ENCODE peak calls at places on chromosomes 13 and 19, in six cellular contexts. B is BE2C; F is fibroblast of lung; I is CD8-positive, alpha-beta memory T cell; U is breast epithelium; M is tibial artery. Z is an unnamed sample. For H3K27me3 and H3K4me1, the result is how much of the 10 kb centered on the place peaks cover.

GRCh38 chr13:30984620-30985019 is 52.2 kb downstream of the TEX26 start:
- DNase-seq in B (no peak), I (no peak), F (no peak), U (no peak), M (no peak), Z (no peak)

GRCh38 chr13:33110713-33111413 is 94.6 kb downstream of the KL start:
- DNase-seq in U (peak), I (no peak), M (peak), F (peak), B (no peak), Z (no peak)

GRCh38 chr19:39731685-39732084 is 6.1 kb downstream of the CLC start:
- DNase-seq in F (no peak), U (no peak), M (no peak), I (no peak), B (no peak), Z (no peak)

GRCh38 chr13:73138276-73138950 is 79.6 kb downstream of the KLF5 start:
- DNase-seq in M (no peak), U (no peak), F (peak), B (no peak), I (no peak), Z (no peak)

GRCh38 chr19:19550454-19550842 is 12.4 kb downstream of the CILP2 start:
- DNase-seq in U (no peak), I (no peak), B (peak), M (peak), F (peak), Z (no peak)

GRCh38 chr13:98293570-98294142 is 116.6 kb upstream of the RNF113B start:
- DNase-seq in U (no peak), I (no peak), F (peak), B (no peak), M (no peak), Z (no peak)

GRCh38 chr13:45276887-45277286 is 64.1 kb downstream of the TPT1 start:
- DNase-seq in M (no peak), I (no peak), F (no peak), B (no peak), U (no peak), Z (no peak)

GRCh38 chr13:50144473-50145160 is 129.4 kb downstream of the KCNRG start:
- DNase-seq in I (no peak), F (no peak), M (no peak), B (no peak), U (no peak), Z (no peak)

GRCh38 chr19:39409207-39409885 is 2.7 kb downstream of the ZFP36 start:
- DNase-seq in I (peak), M (peak), F (peak), B (peak), U (peak), Z (peak)

GRCh38 chr19:51119089-51119488 is 5.6 kb upstream of the SIGLEC9 start:
- DNase-seq in I (no peak), M (no peak), F (no peak), U (no peak), B (no peak), Z (no peak)

GRCh38 chr13:101579291-101579802 is 126.9 kb downstream of the ITGBL1 start:
- DNase-seq in I (no peak), F (peak), B (no peak), M (no peak), U (no peak), Z (no peak)

GRCh38 chr19:44452367-44452766 is 4.1 kb upstream of the ZNF229 start:
- DNase-seq in F (no peak), M (no peak), B (no peak), I (no peak), U (no peak), Z (no peak)

GRCh38 chr19:57664269-57665127 is 4.2 kb upstream of the ZSCAN4 start:
- DNase-seq in U (no peak), B (peak), M (peak), I (no peak), F (peak), Z (no peak)

GRCh38 chr19:46967578-46968018 is 52.0 kb upstream of the NPAS1 start:
- DNase-seq in I (peak), M (no peak), B (no peak), F (no peak), U (peak), Z (peak)

GRCh38 chr19:45798995-45799517 is 6.4 kb upstream of the DMWD start:
- DNase-seq in F (peak), M (no peak), B (peak), U (no peak), I (peak), Z (peak)

GRCh38 chr13:107099661-107100060 is 531.7 kb upstream of the ARGLU1 start:
- DNase-seq in U (no peak), M (no peak), F (peak), B (no peak), I (no peak), Z (no peak)

GRCh38 chr19:28932446-28932845 is 280.5 kb downstream of the UQCRFS1 start:
- DNase-seq in B (no peak), F (no peak), I (no peak), M (no peak), U (no peak), Z (no peak)

GRCh38 chr19:10961073-10961762 is 388 bp downstream of the SMARCA4 start:
- DNase-seq in F (peak), U (peak), I (no peak), M (no peak), B (peak), Z (peak)

GRCh38 chr13:49132479-49133002 is 87.6 kb upstream of the MLNR start:
- DNase-seq in F (no peak), I (no peak), M (no peak), U (no peak), B (no peak), Z (no peak)

GRCh38 chr19:45265375-45265774 is 14.3 kb downstream of the MARK4 start:
- DNase-seq in I (no peak), M (no peak), F (no peak), B (no peak), U (no peak), Z (no peak)

GRCh38 chr13:20942938-20943518 is 40.5 kb upstream of the XPO4 start:
- DNase-seq in U (no peak), B (no peak), F (no peak), I (no peak), M (no peak), Z (no peak)

GRCh38 chr19:12495002-12495802 is 10.6 kb upstream of the ZNF709 start:
- DNase-seq in U (peak), I (peak), F (peak), B (peak), M (peak), Z (peak)

GRCh38 chr13:20702945-20703784 is at the start of gene IL17D:
- DNase-seq in F (no peak), U (no peak), I (peak), B (peak), M (peak), Z (peak)

GRCh38 chr13:81283561-81283960 is 942.6 kb upstream of the SPRY2 start:
- DNase-seq in M (no peak), B (no peak), U (no peak), F (no peak), I (no peak), Z (no peak)

GRCh38 chr19:9835507-9835949 is 410 bp downstream of the PIN1 start:
- DNase-seq in U (no peak), F (no peak), M (no peak), I (no peak), B (no peak), Z (no peak)

GRCh38 chr13:51364404-51365008 is 25.0 kb downstream of the SERPINE3 start:
- DNase-seq in F (peak), U (no peak), I (no peak), M (no peak), B (no peak), Z (no peak)

GRCh38 chr13:65112123-65113075 is 2117.7 kb downstream of the PCDH9 start:
- DNase-seq in M (no peak), I (no peak), F (peak), B (no peak), U (no peak), Z (no peak)

GRCh38 chr13:22103046-22103445 is 432.2 kb downstream of the FGF9 start:
- DNase-seq in I (no peak), U (no peak), F (no peak), M (no peak), B (no peak), Z (no peak)

GRCh38 chr19:53849237-53849676 is 18.4 kb upstream of the MYADM start:
- DNase-seq in F (peak), B (no peak), U (no peak), M (no peak), I (no peak), Z (no peak)

GRCh38 chr13:33697936-33698335 is 120.0 kb upstream of the RFC3 start:
- DNase-seq in B (no peak), F (no peak), U (no peak), I (no peak), M (no peak), Z (no peak)

GRCh38 chr19:40157059-40157458 is 34.2 kb upstream of the MAP3K10 start:
- DNase-seq in I (no peak), M (no peak), B (no peak), F (no peak), U (no peak), Z (no peak)

GRCh38 chr19:58091251-58091995 is 6.6 kb downstream of the ZSCAN18 start:
- DNase-seq in F (no peak), M (no peak), I (no peak), B (no peak), U (no peak), Z (no peak)

GRCh38 chr19:39968789-39969188 is 2.2 kb upstream of the PSMC4 start:
- DNase-seq in F (no peak), M (no peak), B (no peak), I (no peak), U (no peak), Z (no peak)

GRCh38 chr19:703651-704446 is 4.9 kb upstream of the PALM start:
- DNase-seq in I (peak), M (no peak), F (no peak), U (no peak), B (peak), Z (peak)

GRCh38 chr19:708154-709141 is at the start of gene PALM:
- DNase-seq in U (no peak), I (no peak), B (peak), F (no peak), M (no peak), Z (no peak)

GRCh38 chr19:704447-704741 is 4.3 kb upstream of the PALM start:
- DNase-seq in U (no peak), F (no peak), B (no peak), I (no peak), M (no peak), Z (no peak)

DNA sequence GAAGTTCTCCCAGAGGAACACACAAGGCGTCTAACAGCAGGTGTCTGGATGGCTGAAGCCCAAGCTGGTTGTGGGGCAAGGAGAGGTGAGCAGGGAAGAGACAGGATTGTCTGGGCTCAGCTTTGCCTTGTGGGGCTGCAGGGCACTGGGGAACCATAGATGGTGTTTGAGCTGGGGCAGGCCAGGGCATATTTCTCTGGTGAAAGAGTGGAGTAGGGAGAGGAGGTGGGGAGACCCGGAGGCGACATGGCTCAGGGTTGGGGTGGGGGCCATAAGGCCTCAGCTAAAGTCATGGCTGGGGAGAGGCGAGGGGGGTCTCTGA is 5.4 kb upstream of the PALM start:
- DNase-seq in U (no peak), B (no peak), F (no peak), I (no peak), M (no peak), Z (no peak)
- H3K4me3 ChIP-seq in U (peak), B (no peak), F (no peak), I (no peak), M (no peak), Z (no peak)

GRCh38 chr19:41621654-41622053 is 5.2 kb downstream of the CEACAM4 start:
- DNase-seq in M (no peak), B (no peak), I (peak), U (no peak), F (no peak), Z (no peak)
- H3K27me3 ChIP-seq in M (under half), B (under half), I (under half), U (under half), F (under half), Z (under half)

GRCh38 chr19:18494267-18494607 is 27.6 kb downstream of the ELL start:
- DNase-seq in M (no peak), B (no peak), F (peak), I (no peak), U (no peak), Z (no peak)

GRCh38 chr19:18495204-18495911 is 26.5 kb downstream of the ELL start:
- DNase-seq in F (no peak), M (no peak), B (no peak), I (peak), U (no peak), Z (no peak)

GRCh38 chr19:18493440-18494266 is 28.2 kb downstream of the ELL start:
- DNase-seq in B (no peak), I (no peak), M (no peak), F (no peak), U (no peak), Z (no peak)

GRCh38 chr19:18496980-18497256 is 25.0 kb downstream of the ELL start:
- DNase-seq in U (no peak), I (no peak), M (no peak), B (no peak), F (no peak), Z (no peak)

DNA sequence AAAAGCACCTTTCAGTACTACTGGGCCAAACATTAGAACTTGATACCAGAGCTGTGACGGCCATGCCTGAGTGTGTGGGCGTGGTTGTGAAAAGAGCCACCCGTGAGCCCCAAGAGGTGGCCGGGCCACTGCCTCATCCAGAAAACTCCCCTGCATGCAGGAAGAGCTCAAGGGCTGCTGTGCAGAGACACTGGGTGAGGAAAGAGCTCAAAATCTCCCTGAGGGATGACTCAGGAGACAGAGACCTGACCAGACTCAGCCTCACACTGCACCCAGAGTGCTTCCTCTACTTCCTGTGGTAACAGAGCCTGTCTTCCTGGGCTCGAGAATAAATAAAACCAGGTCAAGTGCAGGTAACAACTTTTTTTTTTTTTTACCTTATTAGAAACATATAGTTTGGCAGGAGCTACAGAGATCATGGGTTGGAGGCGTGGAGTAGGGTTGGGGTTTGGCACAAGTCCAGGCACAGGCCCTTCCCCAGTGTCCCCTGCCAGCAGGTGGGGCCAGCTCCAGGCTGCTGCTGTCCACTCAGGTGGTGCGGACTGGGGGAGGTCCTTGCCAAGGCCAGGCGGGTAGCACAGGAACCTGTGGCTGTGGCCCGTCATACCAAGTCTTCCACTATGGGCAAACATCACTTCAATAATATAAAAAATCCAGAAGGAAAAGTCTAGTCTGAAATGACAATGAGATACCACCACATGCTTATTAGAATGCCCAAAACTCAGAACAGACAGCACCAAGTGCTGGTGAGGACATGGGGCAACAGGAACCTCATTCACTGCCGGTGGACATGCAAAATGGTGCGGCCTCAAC is 25.5 kb downstream of the ELL start:
- DNase-seq in F (peak), M (no peak), U (no peak), B (no peak), I (peak), Z (peak)
- H3K4me1 ChIP-seq in F (under half), M (under half), U (under half), B (under half), I (half or more), Z (half or more)

DNA sequence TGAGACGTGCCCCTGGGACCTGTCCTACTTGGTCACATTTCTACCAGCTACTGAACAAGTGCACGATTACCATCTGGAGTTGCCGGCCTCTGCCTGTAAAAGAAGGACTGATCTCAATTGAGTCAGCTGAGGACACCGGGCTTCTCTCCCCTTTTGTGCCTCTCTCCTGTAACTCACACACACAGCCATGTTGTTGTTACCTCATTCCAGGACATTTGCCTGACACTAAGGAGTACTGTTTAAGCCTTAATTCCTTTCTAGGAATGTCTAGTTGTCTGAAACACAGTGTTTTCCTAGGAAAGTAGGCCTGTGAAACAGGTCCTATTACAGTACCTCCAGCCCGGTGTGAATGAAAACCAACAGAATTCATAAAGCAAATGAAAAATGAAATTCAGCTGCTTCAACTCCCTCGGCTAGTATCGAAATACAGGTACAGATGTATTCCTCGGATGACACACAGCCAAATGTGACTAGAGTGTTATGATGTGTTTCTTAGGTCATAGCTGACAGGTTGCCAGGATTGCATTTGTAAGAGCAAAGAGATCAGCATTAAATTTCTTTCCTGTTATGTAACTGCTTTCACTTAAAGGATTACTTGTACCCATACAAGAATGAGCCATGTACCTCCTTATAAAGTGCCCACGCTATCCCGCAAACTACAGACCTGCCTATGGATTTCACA is 152.0 kb upstream of the IRS2 start:
- DNase-seq in U (no peak), F (peak), M (no peak), B (no peak), I (no peak), Z (no peak)
- H3K4me3 ChIP-seq in U (no peak), F (no peak), M (no peak), B (no peak), I (no peak), Z (no peak)

DNA sequence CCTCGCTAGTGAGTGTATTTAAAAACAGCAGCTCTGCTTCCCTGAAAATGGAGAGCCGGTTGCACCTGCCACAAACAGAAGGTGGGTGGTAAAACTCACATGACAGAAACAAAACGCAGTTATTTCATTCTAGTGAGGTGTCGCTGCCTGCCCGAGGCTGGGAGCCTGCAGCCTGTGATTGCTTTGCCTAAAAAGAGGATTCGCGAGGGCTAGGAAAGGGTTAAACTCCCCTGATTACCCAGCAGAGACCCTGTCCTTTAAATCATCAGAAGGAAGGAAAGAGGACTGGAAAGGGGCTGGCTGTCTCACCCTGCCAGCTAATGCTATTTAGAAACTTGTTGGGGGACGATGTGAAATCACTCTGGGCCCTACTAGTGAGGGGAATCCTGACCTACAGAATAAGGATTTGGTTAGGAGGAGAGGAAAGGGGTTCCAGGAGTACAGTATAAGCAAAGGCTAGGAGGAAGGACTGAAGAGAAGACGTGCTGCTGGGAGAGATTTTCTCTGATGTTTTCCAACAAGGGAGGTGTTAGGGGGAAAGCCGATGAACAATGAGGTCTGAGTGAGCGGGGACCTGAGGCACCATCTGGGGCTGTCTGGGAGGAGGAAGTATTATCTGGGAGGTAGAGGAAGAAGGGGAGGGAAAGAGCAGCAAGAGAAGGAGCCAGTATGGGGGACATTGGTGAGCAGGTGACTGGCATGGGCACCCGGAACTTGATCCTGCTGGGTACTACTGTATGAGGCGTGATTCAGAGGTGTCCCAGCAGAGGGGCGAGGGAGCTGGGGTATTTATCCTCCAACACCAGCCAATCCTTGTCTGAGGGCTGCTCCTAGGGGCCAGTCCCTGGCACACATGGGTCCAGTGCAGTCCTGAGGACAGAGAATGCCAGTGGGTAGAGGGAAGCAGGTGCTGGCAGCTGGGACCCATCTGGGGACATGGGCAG is 55.7 kb upstream of the PTPRS start:
- DNase-seq in F (no peak), B (no peak), M (no peak), U (no peak), I (no peak), Z (no peak)
- H3K27me3 ChIP-seq in F (under half), B (under half), M (under half), U (under half), I (under half), Z (under half)

GRCh38 chr13:76888421-76888820 is 2.2 kb upstream of the KCTD12 start:
- DNase-seq in U (no peak), M (no peak), I (no peak), B (no peak), F (no peak), Z (no peak)
- H3K4me1 ChIP-seq in U (under half), M (under half), I (under half), B (under half), F (under half), Z (under half)

GRCh38 chr19:14434543-14435319 is 1.6 kb downstream of the PKN1 start:
- DNase-seq in B (peak), F (peak), U (peak), M (peak), I (peak), Z (no peak)
- H3K4me3 ChIP-seq in B (peak), F (peak), U (peak), M (peak), I (peak), Z (no peak)

GRCh38 chr13:95552539-95553270 is at the start of gene CLDN10:
- DNase-seq in M (no peak), I (no peak), B (no peak), U (no peak), F (no peak), Z (no peak)
- H3K27me3 ChIP-seq in M (under half), I (under half), B (under half), U (under half), F (half or more), Z (under half)